ENCODE peak calls at places on chromosomes 7 and 10, in seven cellular contexts. Z is transverse colon, F is A549, U is cardiac muscle cell, P is breast epithelium, O is AG04450, S is bronchial epithelial cell. D is an unnamed sample.

GRCh38 chr10:86400705-86401587 is 34.4 kb upstream of the GRID1 start:
- DNase-seq in Z (peak; percentile 59), F (peak; percentile 68), U (peak; percentile 59), P (peak; percentile 42), O (no peak), S (peak; percentile 47), D (peak; percentile 34)

GRCh38 chr7:103989200-103989784 is at the start of gene RELN:
- DNase-seq in Z (no peak), F (no peak), U (peak; percentile 80), P (no peak), O (no peak), S (no peak), D (peak; percentile 19)

GRCh38 chr10:33507662-33508425 is 173.4 kb upstream of the NRP1 start:
- DNase-seq in Z (no peak), F (no peak), U (no peak), P (no peak), O (no peak), S (no peak), D (no peak)

GRCh38 chr7:28629216-28629848 is 217.0 kb downstream of the CREB5 start:
- DNase-seq in Z (no peak), F (no peak), U (no peak), P (no peak), O (no peak), S (peak; percentile 24), D (peak; percentile 33)

GRCh38 chr7:98470131-98470985 is 69.5 kb upstream of the BAIAP2L1 start:
- DNase-seq in Z (peak; percentile 78), F (peak; percentile 69), U (peak; percentile 80), P (no peak), O (no peak), S (no peak), D (no peak)

GRCh38 chr10:124975977-124976514 is 34.1 kb downstream of the ZRANB1 start:
- DNase-seq in Z (no peak), F (no peak), U (no peak), P (no peak), O (no peak), S (no peak), D (no peak)

GRCh38 chr7:82204694-82205093 is 238.9 kb downstream of the CACNA2D1 start:
- DNase-seq in Z (no peak), F (no peak), U (no peak), P (no peak), O (peak; percentile 62), S (peak; percentile 74), D (peak; percentile 70)

GRCh38 chr7:111833461-111833860 is 271.2 kb upstream of the IMMP2L start:
- DNase-seq in Z (no peak), F (no peak), U (no peak), P (no peak), O (no peak), S (peak; percentile 45), D (peak; percentile 52)

GRCh38 chr10:74151057-74151878 is at the start of gene ADK:
- DNase-seq in Z (peak; percentile 100), F (peak; percentile 99), U (peak; percentile 99), P (peak; percentile 99), O (peak; percentile 95), S (peak; percentile 93), D (peak; percentile 98)
- TF ChIP-seq CTCF in Z (peak; percentile 29), F (no peak), U (peak; percentile 22), P (no peak), O (peak; percentile 41), S (peak; percentile 48), D (peak; percentile 0)

GRCh38 chr10:51527806-51528205 is 171.6 kb downstream of the CSTF2T start:
- DNase-seq in Z (no peak), F (no peak), U (no peak), P (no peak), O (no peak), S (no peak), D (no peak)
- H3K4me3 ChIP-seq in Z (no peak overlapping the region), F (no peak overlapping the region), U (no peak overlapping the region), P (peak overlapping the region; percentile 42), O (no peak overlapping the region), S (no peak overlapping the region), D (no peak overlapping the region)

DNA sequence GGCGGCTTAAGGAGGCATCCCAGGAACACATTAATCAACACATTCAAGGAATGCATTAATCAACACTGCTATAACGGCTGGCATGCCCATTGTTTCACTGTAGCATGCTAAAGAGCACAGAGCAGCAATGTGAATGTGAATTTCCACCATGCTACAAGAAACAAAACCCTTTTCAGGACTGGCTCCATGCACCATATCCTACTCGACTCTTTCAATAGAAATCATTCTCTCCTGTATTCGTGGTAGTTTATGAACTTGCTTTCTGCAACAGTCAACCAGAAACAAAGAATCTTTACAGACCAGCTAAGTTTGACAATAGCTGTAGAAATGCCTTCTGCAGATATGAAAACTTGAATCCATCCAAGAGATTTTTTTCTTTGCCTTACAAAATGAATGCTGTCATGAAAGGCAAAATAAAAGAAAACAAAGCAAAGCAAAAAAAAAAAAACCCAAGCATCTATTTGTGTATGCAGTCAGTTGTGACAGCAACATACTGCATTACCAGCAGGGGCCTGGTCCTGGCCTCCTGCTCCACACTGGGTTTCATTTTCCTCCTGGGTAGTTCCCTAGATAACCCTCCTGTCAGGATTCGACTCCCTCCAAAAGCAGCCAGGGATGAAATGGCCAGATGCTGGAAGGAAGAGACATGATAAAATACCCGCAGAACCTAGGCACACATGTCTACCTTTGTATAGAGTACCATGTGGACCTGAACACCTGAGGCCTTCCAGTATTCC is 148.8 kb downstream of the NRCAM start:
- DNase-seq in Z (no peak), F (no peak), U (no peak), P (no peak), O (no peak), S (no peak), D (no peak)
- TF ChIP-seq CTCF in Z (no peak), F (no peak), U (peak; percentile 6), P (no peak), O (no peak), S (no peak), D (peak; percentile 2)

GRCh38 chr7:36057375-36057774 is 95.7 kb upstream of the EEPD1 start:
- DNase-seq in Z (no peak), F (no peak), U (no peak), P (no peak), O (no peak), S (no peak), D (no peak)
- H3K4me3 ChIP-seq in Z (no peak overlapping the region), F (no peak overlapping the region), U (no peak overlapping the region), P (no peak overlapping the region), O (no peak overlapping the region), S (no peak overlapping the region), D (no peak overlapping the region)

D was measured in fibroblast of pulmonary artery.